ENCODE peak calls at places on chromosomes 3 and 15, in eight cellular contexts. E, Y, G, M, B, L, R and Q are unnamed samples.

GRCh38 chr3:115325539-115325938 is 178.5 kb upstream of the ZBTB20 start:
- DNase-seq in E (no peak), Y (no peak), G (no peak), M (peak), B (peak), L (no peak), R (peak), Q (no peak)

GRCh38 chr15:98872777-98873176 is 134.8 kb downstream of the PGPEP1L start:
- DNase-seq in E (no peak), Y (no peak), G (no peak), M (no peak), B (no peak), L (no peak), R (no peak), Q (no peak)

GRCh38 chr3:44584646-44585501 is at the start of gene ZNF660:
- DNase-seq in E (peak), Y (peak), G (no peak), M (peak), B (peak), L (peak), R (peak), Q (peak)

GRCh38 chr3:51691021-51691420 is 15.8 kb upstream of the GRM2 start:
- DNase-seq in E (no peak), Y (no peak), G (no peak), M (no peak), B (no peak), L (no peak), R (no peak), Q (no peak)

GRCh38 chr15:66714543-66714981 is 12.5 kb downstream of the SMAD6 start:
- DNase-seq in E (no peak), Y (no peak), G (no peak), M (peak), B (no peak), L (no peak), R (no peak), Q (no peak)

GRCh38 chr3:130841357-130841756 is 52.5 kb upstream of the ATP2C1 start:
- DNase-seq in E (no peak), Y (no peak), G (no peak), M (no peak), B (no peak), L (no peak), R (no peak), Q (no peak)

GRCh38 chr3:11530153-11530721 is 113.5 kb downstream of the VGLL4 start:
- DNase-seq in E (no peak), Y (no peak), G (no peak), M (peak), B (no peak), L (peak), R (peak), Q (peak)

GRCh38 chr3:108940568-108941285 is 13.0 kb downstream of the GUCA1C start:
- DNase-seq in E (no peak), Y (no peak), G (no peak), M (no peak), B (no peak), L (no peak), R (no peak), Q (no peak)

GRCh38 chr3:149654188-149654601 is 3.6 kb downstream of the WWTR1 start:
- DNase-seq in E (no peak), Y (no peak), G (no peak), M (peak), B (no peak), L (no peak), R (no peak), Q (no peak)
- H3K4me3 ChIP-seq in E (peak), Y (no peak), G (no peak), M (peak), B (peak), L (peak), R (peak), Q (peak)

DNA sequence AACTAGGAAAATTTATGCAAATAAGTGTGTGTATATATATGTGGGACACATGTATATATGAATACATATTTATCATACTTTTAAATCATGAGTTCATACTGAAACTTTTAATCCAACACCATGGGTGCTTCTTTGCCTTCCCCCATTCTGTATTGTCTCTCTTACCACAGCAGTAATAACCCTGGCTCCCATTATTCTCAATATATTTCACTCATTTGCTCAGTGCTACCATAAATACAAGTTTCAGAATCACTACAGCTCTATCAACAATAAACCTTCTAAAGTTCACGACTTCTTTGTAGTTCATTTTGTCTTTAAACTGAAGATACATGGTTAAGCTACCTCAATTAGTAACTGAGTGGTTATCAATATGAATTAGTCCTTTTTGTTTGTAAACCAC is 82.2 kb downstream of the PCCB start:
- DNase-seq in E (no peak), Y (no peak), G (no peak), M (no peak), B (no peak), L (no peak), R (no peak), Q (no peak)
- H3K4me3 ChIP-seq in E (no peak), Y (no peak), G (no peak), M (no peak), B (no peak), L (no peak), R (no peak), Q (no peak)

DNA sequence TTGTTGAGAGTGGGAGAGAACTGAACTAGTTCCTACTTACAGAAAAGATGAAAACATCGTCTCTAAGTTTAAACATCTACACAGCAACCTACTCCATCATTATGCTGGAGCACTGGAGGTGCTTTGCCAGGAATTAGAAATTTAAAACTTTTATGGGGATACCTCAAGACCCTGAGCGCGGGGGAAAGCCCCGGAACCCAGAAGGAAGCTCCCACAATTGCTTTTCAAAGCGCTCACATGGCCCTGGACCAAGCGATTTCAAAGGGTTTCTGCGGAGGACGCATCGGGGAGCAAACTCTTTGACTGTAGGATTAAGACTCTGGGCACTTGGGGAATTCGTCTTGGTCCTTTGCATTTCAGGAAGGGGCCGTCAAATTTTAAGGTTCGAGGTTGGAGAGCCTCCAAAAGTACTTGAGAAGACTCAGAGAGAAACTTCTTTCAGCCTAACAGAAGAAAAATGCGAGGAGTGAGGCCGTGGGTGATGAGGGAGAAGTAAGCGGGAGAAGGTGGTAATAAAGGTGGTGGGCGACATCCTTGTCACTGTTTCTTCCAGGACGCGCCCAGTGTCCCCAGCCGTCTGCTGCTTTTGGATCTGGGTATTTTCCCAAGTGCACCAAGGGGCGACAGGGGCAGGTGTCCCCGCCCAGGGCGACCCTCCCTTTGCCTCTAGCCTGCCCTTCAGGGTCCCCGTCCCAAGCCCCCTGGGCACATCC is 591 bp downstream of the PROK2 start:
- DNase-seq in E (no peak), Y (no peak), G (no peak), M (no peak), B (peak), L (no peak), R (no peak), Q (no peak)
- H3K4me3 ChIP-seq in E (no peak), Y (no peak), G (no peak), M (no peak), B (peak), L (no peak), R (peak), Q (peak)

GRCh38 chr3:75338342-75338741 is 325.8 kb upstream of the FRG2C start:
- DNase-seq in E (no peak), Y (no peak), G (no peak), M (no peak), B (no peak), L (no peak), R (no peak), Q (no peak)
- H3K4me3 ChIP-seq in E (no peak), Y (no peak), G (no peak), M (no peak), B (no peak), L (no peak), R (no peak), Q (no peak)

GRCh38 chr3:66495633-66496032 is 5.2 kb downstream of the LRIG1 start:
- DNase-seq in E (no peak), Y (no peak), G (no peak), M (no peak), B (peak), L (no peak), R (no peak), Q (no peak)
- H3K4me3 ChIP-seq in E (no peak), Y (no peak), G (no peak), M (no peak), B (peak), L (no peak), R (peak), Q (no peak)

DNA sequence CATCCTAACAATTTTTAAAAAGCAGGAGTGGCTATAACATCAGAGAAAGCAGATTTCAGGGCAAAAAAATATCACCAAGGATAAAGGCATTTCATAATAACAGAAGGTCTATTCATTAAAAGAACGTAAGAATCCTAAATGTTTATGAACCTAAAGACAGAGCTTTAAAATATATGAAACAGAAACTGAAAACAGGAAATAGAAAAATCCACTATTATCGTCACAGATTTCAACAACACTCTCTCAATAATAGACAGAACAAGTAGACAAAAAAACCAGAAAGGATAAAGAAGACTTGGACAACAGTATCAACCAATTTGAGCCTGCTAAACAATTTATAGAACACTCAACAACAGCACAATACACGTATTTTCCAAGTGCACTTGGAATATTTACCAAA is 71.4 kb downstream of the FBXL22 start:
- DNase-seq in E (no peak), Y (no peak), G (no peak), M (no peak), B (no peak), L (no peak), R (no peak), Q (no peak)
- H3K4me3 ChIP-seq in E (no peak), Y (no peak), G (peak), M (no peak), B (no peak), L (no peak), R (no peak), Q (no peak)

GRCh38 chr3:59818-60217 is 136.7 kb upstream of the CHL1 start:
- DNase-seq in E (no peak), Y (no peak), G (no peak), M (no peak), B (no peak), L (no peak), R (no peak), Q (no peak)
- H3K4me3 ChIP-seq in E (no peak), Y (no peak), G (no peak), M (no peak), B (no peak), L (no peak), R (no peak), Q (no peak)

GRCh38 chr15:27449041-27449440 is 478.1 kb downstream of the GABRG3 start:
- DNase-seq in E (no peak), Y (no peak), G (no peak), M (peak), B (peak), L (no peak), R (no peak), Q (peak)
- H3K4me3 ChIP-seq in E (no peak), Y (no peak), G (no peak), M (no peak), B (no peak), L (no peak), R (no peak), Q (no peak)

DNA sequence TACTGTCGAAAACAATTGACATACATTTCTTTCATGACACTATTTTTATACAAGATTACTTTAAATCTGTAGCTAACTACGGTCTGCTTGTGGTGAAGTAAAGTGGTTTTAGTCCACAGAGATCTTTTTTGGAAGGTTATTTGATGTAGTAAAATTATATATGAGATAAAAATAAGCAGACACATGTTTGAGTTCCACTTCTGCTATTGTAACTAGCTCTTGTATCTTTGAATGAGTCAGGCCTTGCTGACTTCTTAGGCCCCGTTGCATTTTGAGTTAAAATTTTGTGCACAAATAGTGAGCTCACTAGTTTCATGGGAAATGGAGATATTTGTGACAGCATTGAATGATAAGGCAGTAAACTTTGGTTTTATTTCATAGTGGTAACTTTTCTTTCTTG is 42.6 kb downstream of the ARIH1 start:
- DNase-seq in E (no peak), Y (no peak), G (no peak), M (no peak), B (no peak), L (no peak), R (no peak), Q (no peak)
- H3K4me3 ChIP-seq in E (no peak), Y (no peak), G (no peak), M (no peak), B (no peak), L (no peak), R (no peak), Q (no peak)